ENCODE peak calls at places on chromosomes 6 and 20, in seven cellular contexts. Y, V, E, K, Z, W and N are unnamed samples.

GRCh38 chr6:29791162-29791561 is 36.5 kb upstream of the HLA-G start:
- DNase-seq in Y (no peak), E (no peak), W (no peak), Z (no peak), K (no peak), V (no peak), N (peak; percentile 17)

GRCh38 chr6:138521800-138522199 is 22.5 kb upstream of the NHSL1 start:
- DNase-seq in E (no peak), Z (no peak), W (peak; percentile 28), Y (no peak), V (no peak), K (no peak), N (no peak)

GRCh38 chr6:107154131-107154906 is 39.0 kb upstream of the BEND3 start:
- DNase-seq in Y (no peak), Z (no peak), E (no peak), W (no peak), V (no peak), K (no peak), N (no peak)

GRCh38 chr6:90364846-90365401 is 68.3 kb upstream of the BACH2 start:
- DNase-seq in V (no peak), W (no peak), E (no peak), Z (no peak), K (no peak), Y (no peak), N (no peak)

GRCh38 chr6:80132942-80133517 is 26.6 kb downstream of the BCKDHB start:
- DNase-seq in Z (peak; percentile 27), E (no peak), Y (no peak), W (peak; percentile 62), K (peak; percentile 74), V (peak; percentile 57), N (peak; percentile 71)

GRCh38 chr6:24918641-24919403 is 16.9 kb downstream of the RIPOR2 start:
- DNase-seq in W (peak; percentile 36), E (no peak), V (no peak), Z (no peak), Y (no peak), K (no peak), N (no peak)

GRCh38 chr6:144899161-144899560 is 614.0 kb downstream of the UTRN start:
- DNase-seq in E (no peak), Y (no peak), K (no peak), V (no peak), W (no peak), Z (no peak), N (peak; percentile 89)

GRCh38 chr20:11675920-11676617 is 241.6 kb upstream of the BTBD3 start:
- DNase-seq in E (no peak), Y (no peak), W (no peak), K (no peak), V (peak; percentile 22), Z (no peak), N (no peak)

GRCh38 chr6:27145731-27146455 is 101.6 kb upstream of the PRSS16 start:
- DNase-seq in W (peak; percentile 85), E (peak; percentile 83), V (peak; percentile 73), K (peak; percentile 93), Z (peak; percentile 84), Y (peak; percentile 55), N (peak; percentile 93)

GRCh38 chr20:25540273-25540672 is 45.1 kb downstream of the NINL start:
- DNase-seq in V (no peak), W (peak; percentile 27), Y (peak; percentile 44), K (no peak), Z (no peak), E (no peak), N (no peak)

GRCh38 chr6:2876210-2877056 is 26.7 kb downstream of the SERPINB9 start:
- DNase-seq in V (peak; percentile 77), Y (peak; percentile 90), Z (no peak), W (peak; percentile 76), K (peak; percentile 73), E (no peak), N (peak; percentile 86)

GRCh38 chr6:162151050-162151658 is 576.4 kb downstream of the PRKN start:
- DNase-seq in W (no peak), K (no peak), V (no peak), Y (no peak), Z (no peak), E (no peak), N (peak; percentile 10)

GRCh38 chr6:5401845-5402738 is 140.8 kb downstream of the FARS2 start:
- DNase-seq in V (no peak), K (no peak), Z (no peak), Y (no peak), E (no peak), W (no peak), N (peak; percentile 65)

GRCh38 chr20:63102720-63103375 is 96.1 kb upstream of the BHLHE23 start:
- DNase-seq in W (no peak), K (peak; percentile 68), E (peak; percentile 74), Z (peak; percentile 71), V (peak; percentile 64), Y (no peak), N (peak; percentile 53)

GRCh38 chr6:97705568-97705967 is 422.6 kb upstream of the MMS22L start:
- DNase-seq in K (no peak), V (no peak), E (no peak), Y (no peak), Z (no peak), W (no peak), N (peak; percentile 4)

GRCh38 chr20:23114018-23114417 is 27.9 kb upstream of the CD93 start:
- DNase-seq in W (peak; percentile 60), K (no peak), V (peak; percentile 51), Z (no peak), E (no peak), Y (peak; percentile 68), N (no peak)

GRCh38 chr6:33896391-33897192 is 92.8 kb upstream of the MLN start:
- DNase-seq in Z (no peak), W (no peak), V (no peak), K (no peak), E (no peak), Y (no peak), N (peak; percentile 52)

GRCh38 chr20:44700306-44700705 is 14.9 kb upstream of the CCN5 start:
- DNase-seq in Y (no peak), W (no peak), E (no peak), Z (no peak), K (no peak), V (no peak), N (no peak)

GRCh38 chr6:134021396-134022122 is 30.9 kb downstream of the SLC2A12 start:
- DNase-seq in Z (no peak), E (no peak), V (no peak), K (no peak), W (no peak), Y (no peak), N (no peak)

GRCh38 chr6:105753184-105754097 is 332.7 kb upstream of the PRDM1 start:
- DNase-seq in W (peak; percentile 7), Z (no peak), Y (no peak), E (no peak), V (no peak), K (no peak), N (peak; percentile 65)

GRCh38 chr20:16287776-16288175 is 285.5 kb downstream of the KIF16B start:
- DNase-seq in K (no peak), Y (no peak), W (no peak), V (no peak), E (no peak), Z (no peak), N (no peak)

GRCh38 chr20:513429-513828 is 30.2 kb downstream of the CSNK2A1 start:
- DNase-seq in K (no peak), W (no peak), Z (no peak), E (no peak), V (no peak), Y (no peak), N (no peak)

GRCh38 chr6:135233676-135234491 is 52.8 kb downstream of the MYB start:
- DNase-seq in W (no peak), Y (no peak), V (no peak), K (no peak), E (no peak), Z (no peak), N (no peak)

GRCh38 chr6:111148110-111148509 is 60.8 kb downstream of the SLC16A10 start:
- DNase-seq in K (no peak), Y (no peak), E (no peak), W (no peak), V (no peak), Z (no peak), N (no peak)

GRCh38 chr6:110116258-110116657 is 63.2 kb downstream of the WASF1 start:
- DNase-seq in V (no peak), Y (no peak), E (no peak), K (no peak), W (no peak), Z (no peak), N (no peak)

DNA sequence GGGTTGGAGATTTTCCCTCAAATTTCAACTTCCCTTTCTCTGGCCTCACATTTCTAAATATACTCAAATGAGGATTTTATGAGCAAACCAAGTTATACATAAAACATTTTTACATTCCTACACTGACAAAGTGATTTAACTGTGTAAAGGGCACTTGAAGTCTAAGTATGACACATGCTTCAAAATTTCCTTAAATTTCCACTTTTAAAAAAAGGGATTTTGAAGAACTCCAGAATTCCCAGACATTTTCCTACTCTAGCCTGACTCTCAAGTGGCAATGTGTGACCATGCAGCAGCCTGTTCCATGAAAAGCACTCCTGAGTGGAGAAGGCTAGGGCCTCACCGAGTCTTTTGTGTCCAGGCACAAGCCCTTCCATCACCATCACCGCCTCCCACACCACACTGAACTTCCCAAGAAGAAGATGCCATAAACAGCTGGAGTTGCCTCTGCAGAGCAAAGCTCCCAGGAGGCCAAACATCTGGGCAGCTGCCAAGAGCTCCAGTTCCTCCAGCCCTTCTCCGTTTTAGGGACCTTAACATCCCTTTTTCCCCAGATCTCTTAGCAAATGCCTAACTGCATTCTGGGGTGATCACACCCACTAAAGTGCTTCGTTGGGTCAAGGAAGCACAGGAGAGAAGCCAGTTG is 68.9 kb downstream of the NCR2 start:
- DNase-seq in E (no peak), W (no peak), Y (no peak), Z (no peak), V (no peak), K (no peak), N (peak; percentile 4)
- H3K27me3 ChIP-seq in E (no peaks in the 10 kb centered on the region), W (peaks cover 46% of the 10 kb centered on the region), Y (peaks cover 3% of the 10 kb centered on the region), Z (peaks cover 3% of the 10 kb centered on the region), V (no peaks in the 10 kb centered on the region), K (no peaks in the 10 kb centered on the region), N (peaks cover 74% of the 10 kb centered on the region)

GRCh38 chr6:142692942-142693341 is 252.0 kb downstream of the HIVEP2 start:
- DNase-seq in W (peak; percentile 71), E (peak; percentile 54), Z (peak; percentile 55), K (peak; percentile 82), V (peak; percentile 61), Y (peak; percentile 41), N (peak; percentile 93)
- H3K4me3 ChIP-seq in W (no peak overlapping the region), E (no peak overlapping the region), Z (no peak overlapping the region), K (no peak overlapping the region), V (no peak overlapping the region), Y (no peak overlapping the region), N (peak overlapping the region; percentile 69)

DNA sequence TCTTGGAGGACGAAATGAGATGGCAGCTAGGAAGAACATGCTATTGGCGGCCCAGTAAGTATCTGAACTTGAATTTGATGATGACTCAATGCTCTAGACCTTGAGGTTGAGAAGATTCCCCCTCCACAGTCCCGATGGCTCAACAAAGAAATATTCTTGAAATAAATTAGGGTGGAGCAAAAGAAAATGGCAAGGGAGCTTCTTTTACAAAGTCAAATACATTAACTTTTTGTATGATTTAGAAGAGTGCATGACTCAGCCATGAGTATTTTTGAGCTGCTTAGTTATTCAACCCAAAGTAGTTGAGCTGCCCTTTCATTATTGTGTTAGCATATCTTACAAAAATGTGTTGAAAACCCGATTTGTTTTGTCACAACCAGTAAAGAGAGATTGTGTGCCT is 7.6 kb downstream of the TFAP2C start:
- DNase-seq in V (no peak), K (no peak), Z (no peak), E (no peak), W (no peak), Y (no peak), N (peak; percentile 58)
- H3K27me3 ChIP-seq in V (peaks cover 10% of the 10 kb centered on the region), K (peaks cover 5% of the 10 kb centered on the region), Z (peaks cover 13% of the 10 kb centered on the region), E (peaks cover 11% of the 10 kb centered on the region), W (peaks cover 81% of the 10 kb centered on the region), Y (peaks cover 8% of the 10 kb centered on the region), N (peaks cover 70% of the 10 kb centered on the region)

GRCh38 chr6:75818061-75818855 is 69.2 kb downstream of the MYO6 start:
- DNase-seq in K (no peak), Y (no peak), W (no peak), E (no peak), Z (no peak), V (no peak), N (peak; percentile 58)
- H3K4me3 ChIP-seq in K (no peak overlapping the region), Y (no peak overlapping the region), W (no peak overlapping the region), E (no peak overlapping the region), Z (no peak overlapping the region), V (no peak overlapping the region), N (peak overlapping the region; percentile 12)